ENCODE peak calls at places on chromosomes 13 and 19, in nine cellular contexts. One of them, this sample, is unnamed.

GRCh38 chr13:44267966-44268365 is 105.7 kb upstream of the SERP2 start:
- DNase-seq in suprapubic skin: no peak
- DNase-seq in esophagus muscularis mucosa: no peak
- DNase-seq in K562: no peak
- DNase-seq in stomach: no peak
- DNase-seq in sigmoid colon: no peak
- DNase-seq in GM12878: no peak
- DNase-seq in ovary: no peak
- DNase-seq in A549: peak; percentile 23
- DNase-seq in this sample: no peak

GRCh38 chr13:50512602-50513527 is 330.6 kb downstream of the DLEU7 start:
- DNase-seq in A549: no peak
- DNase-seq in GM12878: no peak
- DNase-seq in stomach: peak; percentile 77
- DNase-seq in esophagus muscularis mucosa: no peak
- DNase-seq in ovary: peak; percentile 49
- DNase-seq in K562: no peak
- DNase-seq in sigmoid colon: peak; percentile 80
- DNase-seq in suprapubic skin: no peak
- DNase-seq in this sample: peak; percentile 44

GRCh38 chr19:35587326-35587725 is 1.4 kb downstream of the PMIS2 start:
- DNase-seq in A549: no peak
- DNase-seq in K562: no peak
- DNase-seq in sigmoid colon: no peak
- DNase-seq in GM12878: no peak
- DNase-seq in ovary: no peak
- DNase-seq in suprapubic skin: no peak
- DNase-seq in stomach: no peak
- DNase-seq in esophagus muscularis mucosa: no peak
- DNase-seq in this sample: no peak

GRCh38 chr13:57286511-57287098 is 119.6 kb downstream of the PRR20E start:
- DNase-seq in sigmoid colon: no peak
- DNase-seq in GM12878: no peak
- DNase-seq in esophagus muscularis mucosa: no peak
- DNase-seq in ovary: no peak
- DNase-seq in suprapubic skin: no peak
- DNase-seq in A549: no peak
- DNase-seq in stomach: no peak
- DNase-seq in K562: no peak
- DNase-seq in this sample: no peak

GRCh38 chr19:2578391-2578826 is 102.5 kb downstream of the GADD45B start:
- DNase-seq in K562: no peak
- DNase-seq in sigmoid colon: peak; percentile 73
- DNase-seq in A549: peak; percentile 72
- DNase-seq in GM12878: no peak
- DNase-seq in esophagus muscularis mucosa: no peak
- DNase-seq in suprapubic skin: no peak
- DNase-seq in ovary: no peak
- DNase-seq in stomach: peak; percentile 55
- DNase-seq in this sample: no peak

GRCh38 chr13:113305208-113305607 is 8.2 kb downstream of the LAMP1 start:
- DNase-seq in sigmoid colon: no peak
- DNase-seq in esophagus muscularis mucosa: no peak
- DNase-seq in A549: no peak
- DNase-seq in ovary: no peak
- DNase-seq in GM12878: no peak
- DNase-seq in K562: no peak
- DNase-seq in stomach: no peak
- DNase-seq in suprapubic skin: no peak
- DNase-seq in this sample: no peak

GRCh38 chr19:17615889-17616685 is 60.6 kb downstream of the COLGALT1 start:
- DNase-seq in suprapubic skin: no peak
- DNase-seq in A549: no peak
- DNase-seq in K562: peak; percentile 32
- DNase-seq in stomach: no peak
- DNase-seq in ovary: no peak
- DNase-seq in esophagus muscularis mucosa: no peak
- DNase-seq in sigmoid colon: no peak
- DNase-seq in GM12878: no peak
- DNase-seq in this sample: no peak

GRCh38 chr13:23901365-23901764 is 4.1 kb upstream of the C1QTNF9B start:
- DNase-seq in suprapubic skin: no peak
- DNase-seq in sigmoid colon: no peak
- DNase-seq in K562: no peak
- DNase-seq in esophagus muscularis mucosa: no peak
- DNase-seq in stomach: no peak
- DNase-seq in A549: no peak
- DNase-seq in GM12878: no peak
- DNase-seq in ovary: no peak
- DNase-seq in this sample: no peak

GRCh38 chr13:97976551-97977375 is 23.3 kb downstream of the IPO5 start:
- DNase-seq in suprapubic skin: peak; percentile 68
- DNase-seq in ovary: no peak
- DNase-seq in GM12878: no peak
- DNase-seq in A549: peak; percentile 2
- DNase-seq in sigmoid colon: no peak
- DNase-seq in stomach: no peak
- DNase-seq in esophagus muscularis mucosa: no peak
- DNase-seq in K562: peak; percentile 44
- DNase-seq in this sample: peak; percentile 10

GRCh38 chr19:18665771-18666202 is 17.7 kb upstream of the CRTC1 start:
- DNase-seq in K562: no peak
- DNase-seq in ovary: no peak
- DNase-seq in esophagus muscularis mucosa: no peak
- DNase-seq in sigmoid colon: no peak
- DNase-seq in suprapubic skin: no peak
- DNase-seq in stomach: no peak
- DNase-seq in A549: no peak
- DNase-seq in GM12878: no peak
- DNase-seq in this sample: no peak

GRCh38 chr19:16025108-16026101 is 50.9 kb upstream of the TPM4 start:
- DNase-seq in sigmoid colon: peak; percentile 55
- DNase-seq in esophagus muscularis mucosa: no peak
- DNase-seq in stomach: peak; percentile 54
- DNase-seq in K562: peak; percentile 53
- DNase-seq in A549: peak; percentile 64
- DNase-seq in ovary: no peak
- DNase-seq in suprapubic skin: no peak
- DNase-seq in GM12878: no peak
- DNase-seq in this sample: no peak

GRCh38 chr19:46309056-46309455 is 12.2 kb downstream of the HIF3A start:
- DNase-seq in suprapubic skin: no peak
- DNase-seq in A549: no peak
- DNase-seq in ovary: no peak
- DNase-seq in GM12878: no peak
- DNase-seq in esophagus muscularis mucosa: no peak
- DNase-seq in stomach: no peak
- DNase-seq in K562: no peak
- DNase-seq in sigmoid colon: no peak
- DNase-seq in this sample: no peak

GRCh38 chr19:46346821-46347571 is at the start of gene PPP5C:
- DNase-seq in sigmoid colon: peak; percentile 96
- DNase-seq in ovary: peak; percentile 92
- DNase-seq in K562: peak; percentile 98
- DNase-seq in GM12878: peak; percentile 66
- DNase-seq in stomach: peak; percentile 95
- DNase-seq in suprapubic skin: peak; percentile 93
- DNase-seq in esophagus muscularis mucosa: peak; percentile 96
- DNase-seq in A549: peak; percentile 98
- DNase-seq in this sample: peak; percentile 70

GRCh38 chr13:60178327-60178726 is 14.6 kb upstream of the DIAPH3 start:
- DNase-seq in A549: no peak
- DNase-seq in K562: no peak
- DNase-seq in esophagus muscularis mucosa: no peak
- DNase-seq in stomach: no peak
- DNase-seq in suprapubic skin: no peak
- DNase-seq in GM12878: no peak
- DNase-seq in sigmoid colon: no peak
- DNase-seq in ovary: no peak
- DNase-seq in this sample: no peak

GRCh38 chr19:17648097-17648660 is 40.0 kb downstream of the UNC13A start:
- DNase-seq in esophagus muscularis mucosa: no peak
- DNase-seq in suprapubic skin: no peak
- DNase-seq in GM12878: no peak
- DNase-seq in stomach: no peak
- DNase-seq in K562: peak; percentile 97
- DNase-seq in sigmoid colon: no peak
- DNase-seq in ovary: no peak
- DNase-seq in A549: no peak
- DNase-seq in this sample: no peak

GRCh38 chr13:36887758-36888521 is 32.1 kb downstream of the SMAD9 start:
- DNase-seq in A549: no peak
- DNase-seq in esophagus muscularis mucosa: no peak
- DNase-seq in K562: no peak
- DNase-seq in sigmoid colon: no peak
- DNase-seq in GM12878: peak; percentile 21
- DNase-seq in suprapubic skin: no peak
- DNase-seq in ovary: no peak
- DNase-seq in stomach: no peak
- DNase-seq in this sample: no peak

GRCh38 chr19:45999653-46000121 is 4.4 kb downstream of the CCDC61 start:
- DNase-seq in esophagus muscularis mucosa: no peak
- DNase-seq in stomach: no peak
- DNase-seq in A549: peak; percentile 45
- DNase-seq in K562: peak; percentile 73
- DNase-seq in suprapubic skin: no peak
- DNase-seq in GM12878: no peak
- DNase-seq in sigmoid colon: no peak
- DNase-seq in ovary: no peak
- DNase-seq in this sample: no peak

GRCh38 chr19:44746946-44747738 is 1.4 kb upstream of the BCL3 start:
- DNase-seq in GM12878: peak; percentile 59
- DNase-seq in esophagus muscularis mucosa: peak; percentile 97
- DNase-seq in stomach: peak; percentile 93
- DNase-seq in K562: peak; percentile 95
- DNase-seq in sigmoid colon: peak; percentile 98
- DNase-seq in suprapubic skin: peak; percentile 97
- DNase-seq in ovary: peak; percentile 95
- DNase-seq in A549: peak; percentile 98
- DNase-seq in this sample: peak; percentile 84
- H3K4me1 ChIP-seq in GM12878: peaks cover 25% of the 10 kb centered on the region
- H3K4me1 ChIP-seq in esophagus muscularis mucosa: peaks cover 94% of the 10 kb centered on the region
- H3K4me1 ChIP-seq in stomach: peaks cover 79% of the 10 kb centered on the region
- H3K4me1 ChIP-seq in K562: peaks cover 38% of the 10 kb centered on the region
- H3K4me1 ChIP-seq in sigmoid colon: peaks cover 89% of the 10 kb centered on the region
- H3K4me1 ChIP-seq in suprapubic skin: peaks cover 85% of the 10 kb centered on the region
- H3K4me1 ChIP-seq in ovary: peaks cover 22% of the 10 kb centered on the region
- H3K4me1 ChIP-seq in A549: peaks cover 75% of the 10 kb centered on the region
- H3K4me1 ChIP-seq in this sample: peaks cover 59% of the 10 kb centered on the region

GRCh38 chr13:47085346-47085745 is 188.5 kb upstream of the HTR2A start:
- DNase-seq in K562: no peak
- DNase-seq in esophagus muscularis mucosa: no peak
- DNase-seq in ovary: no peak
- DNase-seq in stomach: no peak
- DNase-seq in GM12878: no peak
- DNase-seq in suprapubic skin: no peak
- DNase-seq in sigmoid colon: no peak
- DNase-seq in A549: no peak
- DNase-seq in this sample: no peak
- TF ChIP-seq EP300 in K562: no peak
- TF ChIP-seq EP300 in esophagus muscularis mucosa: no peak
- TF ChIP-seq EP300 in ovary: no peak
- TF ChIP-seq EP300 in stomach: no peak
- TF ChIP-seq EP300 in GM12878: no peak
- TF ChIP-seq EP300 in suprapubic skin: no peak
- TF ChIP-seq EP300 in sigmoid colon: no peak
- TF ChIP-seq EP300 in A549: no peak
- TF ChIP-seq EP300 in this sample: no peak

DNA sequence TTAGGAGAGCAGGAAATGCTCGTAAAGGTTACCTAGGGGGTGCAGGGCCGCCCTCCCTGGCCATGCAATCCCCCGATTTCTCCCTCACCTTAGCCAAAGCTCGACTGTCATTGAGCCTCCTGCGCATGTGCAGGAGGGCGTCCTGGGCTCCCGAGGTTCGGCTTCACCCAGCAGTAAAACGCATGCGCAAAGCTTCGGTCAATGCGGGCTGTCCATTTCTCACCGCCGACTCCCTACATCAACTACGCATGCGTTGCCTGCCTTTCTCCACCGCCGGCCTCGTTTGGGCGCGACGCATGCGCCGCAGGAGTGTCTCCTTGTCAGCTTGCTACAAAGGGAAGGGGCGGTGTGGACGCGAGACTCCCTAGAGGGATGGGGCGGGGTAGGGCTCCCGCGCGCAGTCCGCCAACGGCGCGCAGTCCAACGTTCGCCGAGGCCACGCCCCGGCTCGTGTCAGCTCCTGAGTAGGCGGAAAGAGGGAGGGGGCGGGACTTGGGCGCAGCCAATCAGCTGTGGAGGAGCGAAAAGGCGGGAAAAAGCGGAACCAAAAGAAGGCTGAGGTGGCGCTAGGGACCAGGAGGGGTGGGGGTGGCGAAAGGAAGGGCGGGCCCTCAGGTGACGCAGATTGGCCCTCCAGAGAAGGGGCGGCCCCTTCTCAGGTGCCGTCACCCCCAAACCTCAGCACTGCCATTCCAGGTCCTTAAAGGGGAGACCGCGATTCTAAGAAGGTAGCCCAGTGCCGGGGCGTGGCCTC is at the start of the genes SYNGR4 and TMEM143:
- DNase-seq in sigmoid colon: peak; percentile 100
- DNase-seq in GM12878: peak; percentile 99
- DNase-seq in A549: peak; percentile 100
- DNase-seq in suprapubic skin: peak; percentile 99
- DNase-seq in esophagus muscularis mucosa: peak; percentile 100
- DNase-seq in stomach: peak; percentile 98
- DNase-seq in K562: peak; percentile 99
- DNase-seq in ovary: peak; percentile 98
- DNase-seq in this sample: peak; percentile 94
- TF ChIP-seq POLR2A in sigmoid colon: peak; percentile 59
- TF ChIP-seq POLR2A in GM12878: peak; percentile 70
- TF ChIP-seq POLR2A in A549: peak; percentile 70
- TF ChIP-seq POLR2A in suprapubic skin: no peak
- TF ChIP-seq POLR2A in esophagus muscularis mucosa: peak; percentile 36
- TF ChIP-seq POLR2A in stomach: no peak
- TF ChIP-seq POLR2A in K562: peak; percentile 13
- TF ChIP-seq POLR2A in ovary: peak; percentile 62
- TF ChIP-seq POLR2A in this sample: peak; percentile 55

DNA sequence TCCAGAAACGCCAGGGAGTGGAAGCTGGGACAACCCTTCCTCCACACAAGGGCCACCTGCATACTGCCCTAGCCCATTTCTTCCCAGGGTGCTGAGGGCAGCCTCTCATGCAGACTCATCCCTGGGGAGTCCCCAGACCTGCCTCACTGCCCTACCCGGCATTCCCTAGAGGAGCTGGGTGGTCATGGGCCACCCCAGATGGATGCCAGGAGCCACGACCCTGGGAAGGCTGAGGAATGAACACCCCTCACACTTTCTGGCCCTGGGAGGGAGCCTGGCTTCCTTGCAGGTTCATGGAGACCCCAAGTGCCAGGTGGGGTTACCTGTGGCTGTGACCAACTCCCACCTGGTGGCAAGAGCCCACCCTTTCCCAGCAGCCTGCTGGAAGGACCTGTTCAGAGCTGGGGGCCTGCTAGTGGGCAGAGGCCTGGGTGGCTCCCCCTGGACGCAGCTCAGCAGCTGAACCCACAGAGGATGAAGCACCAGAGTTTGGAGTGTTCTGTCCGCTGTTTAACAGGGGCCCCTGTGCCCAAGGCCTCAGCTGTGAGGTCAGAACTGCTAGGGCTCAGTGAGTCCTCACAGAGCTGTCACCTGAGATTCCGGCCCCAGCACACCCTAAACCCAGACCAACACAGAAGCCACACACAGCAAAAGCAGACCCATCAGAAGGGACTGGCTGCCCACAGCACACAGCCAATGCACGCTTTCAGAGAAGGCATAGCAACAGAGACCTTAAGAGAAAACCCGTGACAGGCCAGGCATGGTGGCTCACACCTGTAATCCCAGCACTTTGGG is 6.6 kb downstream of the ACP4 start:
- DNase-seq in A549: no peak
- DNase-seq in K562: no peak
- DNase-seq in ovary: no peak
- DNase-seq in stomach: no peak
- DNase-seq in suprapubic skin: no peak
- DNase-seq in sigmoid colon: no peak
- DNase-seq in GM12878: no peak
- DNase-seq in esophagus muscularis mucosa: no peak
- DNase-seq in this sample: no peak
- H3K4me1 ChIP-seq in A549: peaks cover 11% of the 10 kb centered on the region
- H3K4me1 ChIP-seq in K562: peaks cover 65% of the 10 kb centered on the region
- H3K4me1 ChIP-seq in ovary: no peaks in the 10 kb centered on the region
- H3K4me1 ChIP-seq in stomach: peaks cover 8% of the 10 kb centered on the region
- H3K4me1 ChIP-seq in suprapubic skin: peaks cover 18% of the 10 kb centered on the region
- H3K4me1 ChIP-seq in sigmoid colon: no peaks in the 10 kb centered on the region
- H3K4me1 ChIP-seq in GM12878: peaks cover 5% of the 10 kb centered on the region
- H3K4me1 ChIP-seq in esophagus muscularis mucosa: no peaks in the 10 kb centered on the region
- H3K4me1 ChIP-seq in this sample: no peaks in the 10 kb centered on the region